ENCODE peak calls at places on chromosomes 2 and 18, in five cellular contexts. U is NCI-H82; O is stimulated activated CD4-positive, alpha-beta T cell treated with anti-CD3 and anti-CD28 coated beads, Interleukin-2, amount 100 ng/mL, for 48 hours; G is NCI-H1105; J is posterior cingulate gyrus. X is an unnamed sample.

GRCh38 chr2:235381261-235381912 is 112.5 kb upstream of the AGAP1 start:
- DNase-seq in J (no peak), U (no peak), O (no peak), G (no peak), X (no peak)

GRCh38 chr2:176172007-176172747 is 15.1 kb downstream of the HOXD3 start:
- DNase-seq in J (no peak), U (no peak), G (no peak), O (no peak), X (no peak)

GRCh38 chr2:74226648-74227213 is 28.3 kb downstream of the MTHFD2 start:
- DNase-seq in O (no peak), U (peak; percentile 75), J (no peak), G (no peak), X (no peak)

GRCh38 chr2:20476950-20477349 is 30.1 kb downstream of the RHOB start:
- DNase-seq in O (no peak), J (no peak), G (no peak), U (no peak), X (no peak)

GRCh38 chr2:19799881-19800780 is 101.7 kb downstream of the TTC32 start:
- DNase-seq in U (no peak), J (no peak), G (no peak), O (no peak), X (no peak)

GRCh38 chr2:237669628-237670351 is 42.4 kb downstream of the LRRFIP1 start:
- DNase-seq in G (peak; percentile 85), O (no peak), U (peak; percentile 86), J (no peak), X (peak; percentile 98)

GRCh38 chr2:28160986-28161425 is 231.7 kb upstream of the FOSL2 start:
- DNase-seq in O (no peak), U (no peak), G (no peak), J (no peak), X (peak; percentile 88)

GRCh38 chr2:120563616-120564015 is 172.1 kb upstream of the GLI2 start:
- DNase-seq in J (no peak), U (peak; percentile 46), O (no peak), G (no peak), X (no peak)

GRCh38 chr2:121285077-121285449 is at the start of gene TFCP2L1:
- DNase-seq in J (no peak), O (no peak), G (peak; percentile 58), U (peak; percentile 63), X (no peak)

GRCh38 chr18:63000839-63001238 is 285.5 kb downstream of the PHLPP1 start:
- DNase-seq in J (no peak), O (no peak), U (no peak), G (no peak), X (no peak)

X was measured in RCC 7860.